ENCODE peak calls at places on chromosomes 2 and 18, in seven cellular contexts. One of them, this sample, is unnamed.

GRCh38 chr2:42613281-42614064 is 45.0 kb downstream of the MTA3 start:
- DNase-seq in cardiac muscle cell: peak; percentile 33
- DNase-seq in uterus: no peak
- DNase-seq in NB4: no peak
- DNase-seq in choroid plexus epithelial cell: no peak
- DNase-seq in lower leg skin: no peak
- DNase-seq in AG04450: no peak
- DNase-seq in this sample: no peak

GRCh38 chr2:9101763-9102425 is 98.4 kb upstream of the MBOAT2 start:
- DNase-seq in cardiac muscle cell: no peak
- DNase-seq in uterus: no peak
- DNase-seq in NB4: no peak
- DNase-seq in choroid plexus epithelial cell: no peak
- DNase-seq in lower leg skin: no peak
- DNase-seq in AG04450: no peak
- DNase-seq in this sample: no peak

GRCh38 chr2:238848941-238849853 is 1.3 kb downstream of the TWIST2 start:
- DNase-seq in cardiac muscle cell: peak; percentile 38
- DNase-seq in uterus: no peak
- DNase-seq in NB4: no peak
- DNase-seq in choroid plexus epithelial cell: peak; percentile 41
- DNase-seq in lower leg skin: no peak
- DNase-seq in AG04450: no peak
- DNase-seq in this sample: no peak

GRCh38 chr2:188181035-188181434 is 110.6 kb upstream of the GULP1 start:
- DNase-seq in cardiac muscle cell: peak; percentile 6
- DNase-seq in uterus: no peak
- DNase-seq in NB4: no peak
- DNase-seq in choroid plexus epithelial cell: peak; percentile 23
- DNase-seq in lower leg skin: no peak
- DNase-seq in AG04450: no peak
- DNase-seq in this sample: no peak

GRCh38 chr2:189057316-189057715 is 83.1 kb downstream of the COL3A1 start:
- DNase-seq in cardiac muscle cell: no peak
- DNase-seq in uterus: no peak
- DNase-seq in NB4: no peak
- DNase-seq in choroid plexus epithelial cell: no peak
- DNase-seq in lower leg skin: no peak
- DNase-seq in AG04450: no peak
- DNase-seq in this sample: no peak

GRCh38 chr2:181072486-181072885 is 92.1 kb downstream of the UBE2E3 start:
- DNase-seq in cardiac muscle cell: peak; percentile 62
- DNase-seq in uterus: no peak
- DNase-seq in NB4: no peak
- DNase-seq in choroid plexus epithelial cell: peak; percentile 72
- DNase-seq in lower leg skin: no peak
- DNase-seq in AG04450: no peak
- DNase-seq in this sample: no peak

GRCh38 chr2:207770602-207771404 is 1.1 kb upstream of the FZD5 start:
- DNase-seq in cardiac muscle cell: peak; percentile 37
- DNase-seq in uterus: peak; percentile 18
- DNase-seq in NB4: peak; percentile 86
- DNase-seq in choroid plexus epithelial cell: peak; percentile 26
- DNase-seq in lower leg skin: no peak
- DNase-seq in AG04450: no peak
- DNase-seq in this sample: peak; percentile 61

GRCh38 chr18:677951-678363 is 20.5 kb downstream of the TYMS start:
- DNase-seq in cardiac muscle cell: no peak
- DNase-seq in uterus: no peak
- DNase-seq in NB4: no peak
- DNase-seq in choroid plexus epithelial cell: no peak
- DNase-seq in lower leg skin: no peak
- DNase-seq in AG04450: no peak
- DNase-seq in this sample: no peak

GRCh38 chr2:222652856-222653255 is 3.0 kb downstream of the FARSB start:
- DNase-seq in cardiac muscle cell: no peak
- DNase-seq in uterus: no peak
- DNase-seq in NB4: no peak
- DNase-seq in choroid plexus epithelial cell: no peak
- DNase-seq in lower leg skin: no peak
- DNase-seq in AG04450: no peak
- DNase-seq in this sample: no peak

GRCh38 chr2:145764631-145765030 is 1244.7 kb upstream of the ZEB2 start:
- DNase-seq in cardiac muscle cell: peak; percentile 78
- DNase-seq in uterus: peak; percentile 33
- DNase-seq in NB4: no peak
- DNase-seq in choroid plexus epithelial cell: no peak
- DNase-seq in lower leg skin: no peak
- DNase-seq in AG04450: no peak
- DNase-seq in this sample: no peak

GRCh38 chr18:68221116-68221724 is 493.7 kb downstream of the TMX3 start:
- DNase-seq in cardiac muscle cell: peak; percentile 7
- DNase-seq in uterus: no peak
- DNase-seq in NB4: no peak
- DNase-seq in choroid plexus epithelial cell: peak; percentile 24
- DNase-seq in lower leg skin: no peak
- DNase-seq in AG04450: no peak
- DNase-seq in this sample: no peak

DNA sequence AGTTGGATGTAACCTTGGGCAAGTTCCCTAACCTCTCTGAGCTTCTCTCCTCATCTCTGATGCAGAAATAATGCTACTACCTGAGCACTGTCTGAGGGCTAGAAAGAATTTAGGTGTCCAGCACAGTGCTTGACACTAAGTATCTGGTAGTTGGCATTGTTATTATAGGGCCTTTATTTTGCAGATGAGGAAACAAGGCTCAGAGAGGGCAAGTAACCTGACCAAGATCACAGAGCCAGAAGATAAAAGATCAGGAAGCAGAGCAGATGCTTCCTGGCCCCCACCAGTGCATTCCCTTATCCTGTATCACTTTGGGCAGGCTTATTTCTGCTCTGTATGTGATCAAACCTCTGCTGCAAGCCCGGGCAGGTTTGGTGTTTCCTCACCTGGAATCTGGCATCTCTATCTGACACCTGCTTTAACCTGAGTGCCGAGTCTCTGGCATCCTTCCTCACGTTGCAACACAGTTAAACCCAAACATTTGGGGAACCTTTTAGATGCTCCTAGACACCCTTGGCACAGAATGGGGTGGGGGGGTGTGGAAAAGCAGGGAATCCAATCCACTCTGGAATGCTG is 69.9 kb downstream of the PLB1 start:
- DNase-seq in cardiac muscle cell: no peak
- DNase-seq in uterus: no peak
- DNase-seq in NB4: no peak
- DNase-seq in choroid plexus epithelial cell: no peak
- DNase-seq in lower leg skin: peak; percentile 81
- DNase-seq in AG04450: no peak
- DNase-seq in this sample: no peak
- H3K4me3 ChIP-seq in cardiac muscle cell: no peak overlapping the region
- H3K4me3 ChIP-seq in uterus: no peak overlapping the region
- H3K4me3 ChIP-seq in NB4: peak overlapping the region; percentile 67
- H3K4me3 ChIP-seq in choroid plexus epithelial cell: no peak overlapping the region
- H3K4me3 ChIP-seq in lower leg skin: no peak overlapping the region
- H3K4me3 ChIP-seq in AG04450: no peak overlapping the region
- H3K4me3 ChIP-seq in this sample: no peak overlapping the region

DNA sequence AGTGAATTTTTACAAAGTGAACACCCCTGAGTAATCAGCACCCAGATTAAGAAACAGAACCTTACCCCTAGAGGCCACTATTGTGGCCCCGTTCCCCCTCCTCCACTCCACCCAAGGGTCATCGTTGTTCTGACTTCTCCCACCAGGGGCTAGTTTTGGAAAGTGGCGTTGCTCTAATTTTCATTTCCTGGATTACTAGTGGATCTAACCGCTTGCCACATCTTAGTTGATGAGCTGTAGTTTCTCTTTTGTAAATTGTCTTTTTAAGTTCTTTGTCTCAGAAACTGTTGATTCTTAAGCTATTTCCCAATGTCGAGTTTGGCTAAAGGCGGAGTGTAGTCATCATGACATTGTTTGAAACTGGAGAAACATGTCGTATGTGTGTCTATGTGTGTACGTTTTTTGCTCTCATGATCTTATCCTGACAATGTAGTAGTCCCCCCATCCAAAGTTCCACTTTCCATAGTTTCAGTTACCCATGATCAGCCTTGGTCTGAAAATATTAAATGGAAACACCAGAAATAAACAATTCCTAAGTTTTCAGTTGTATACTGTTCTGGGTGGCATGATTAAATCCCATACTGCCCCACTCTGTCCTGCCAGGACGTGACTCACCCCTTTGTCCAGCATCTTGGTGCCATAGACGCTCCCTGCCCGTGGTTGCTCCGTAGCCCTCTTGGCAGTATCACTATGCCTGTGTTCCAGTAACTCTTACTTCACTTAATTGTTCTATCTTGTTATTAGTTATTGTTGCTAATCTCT is 71.0 kb upstream of the SP3 start:
- DNase-seq in cardiac muscle cell: peak; percentile 64
- DNase-seq in uterus: no peak
- DNase-seq in NB4: peak; percentile 80
- DNase-seq in choroid plexus epithelial cell: peak; percentile 54
- DNase-seq in lower leg skin: no peak
- DNase-seq in AG04450: no peak
- DNase-seq in this sample: peak; percentile 31
- TF ChIP-seq CTCF in cardiac muscle cell: peak; percentile 49
- TF ChIP-seq CTCF in uterus: no peak
- TF ChIP-seq CTCF in NB4: peak; percentile 50
- TF ChIP-seq CTCF in choroid plexus epithelial cell: peak; percentile 53
- TF ChIP-seq CTCF in lower leg skin: no peak
- TF ChIP-seq CTCF in AG04450: peak; percentile 23
- TF ChIP-seq CTCF in this sample: peak; percentile 18

DNA sequence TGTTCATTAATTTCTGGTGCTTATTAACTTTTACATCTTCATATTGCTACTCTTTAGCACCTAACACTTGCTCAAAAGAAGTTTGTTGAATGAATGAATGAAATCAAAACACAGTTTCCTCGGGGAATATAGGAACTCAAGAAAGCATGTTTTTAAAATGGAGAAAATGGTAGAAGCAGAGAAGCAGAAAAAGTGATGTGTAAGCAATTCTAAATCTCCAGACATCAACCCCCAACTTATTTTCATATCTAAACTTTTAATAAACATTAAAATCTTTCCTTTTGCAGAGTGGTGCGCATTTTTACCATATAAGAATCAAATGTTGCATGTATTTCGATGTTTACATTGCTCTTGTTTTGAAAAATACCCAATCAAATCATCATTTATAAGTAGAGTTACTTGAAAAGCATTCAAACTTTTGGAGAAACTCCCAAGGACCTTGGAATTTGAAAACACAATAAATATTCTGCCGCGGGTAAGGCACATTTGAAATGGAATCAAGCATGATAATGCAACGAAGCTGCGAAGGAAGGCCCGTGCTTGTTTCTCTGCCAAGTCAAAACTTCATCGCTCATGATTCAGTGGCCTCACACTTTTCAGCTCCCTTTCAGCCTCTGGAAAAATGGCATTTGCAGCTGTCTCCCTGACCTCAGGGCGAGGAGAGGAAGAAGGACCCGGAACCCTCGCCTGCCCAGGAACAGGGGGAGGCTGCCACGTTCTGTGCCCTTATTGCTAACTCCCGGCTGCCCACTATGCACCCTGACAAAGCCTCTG is 26.7 kb upstream of the SMIM21 start:
- DNase-seq in cardiac muscle cell: no peak
- DNase-seq in uterus: no peak
- DNase-seq in NB4: no peak
- DNase-seq in choroid plexus epithelial cell: no peak
- DNase-seq in lower leg skin: no peak
- DNase-seq in AG04450: no peak
- DNase-seq in this sample: no peak
- H3K4me3 ChIP-seq in cardiac muscle cell: no peak overlapping the region
- H3K4me3 ChIP-seq in uterus: no peak overlapping the region
- H3K4me3 ChIP-seq in NB4: no peak overlapping the region
- H3K4me3 ChIP-seq in choroid plexus epithelial cell: no peak overlapping the region
- H3K4me3 ChIP-seq in lower leg skin: no peak overlapping the region
- H3K4me3 ChIP-seq in AG04450: no peak overlapping the region
- H3K4me3 ChIP-seq in this sample: no peak overlapping the region

GRCh38 chr2:203648273-203648672 is 58.2 kb upstream of the CD28 start:
- DNase-seq in cardiac muscle cell: peak; percentile 57
- DNase-seq in uterus: no peak
- DNase-seq in NB4: no peak
- DNase-seq in choroid plexus epithelial cell: peak; percentile 16
- DNase-seq in lower leg skin: no peak
- DNase-seq in AG04450: no peak
- DNase-seq in this sample: no peak

GRCh38 chr2:203646961-203647360 is 59.5 kb upstream of the CD28 start:
- DNase-seq in cardiac muscle cell: no peak
- DNase-seq in uterus: no peak
- DNase-seq in NB4: no peak
- DNase-seq in choroid plexus epithelial cell: no peak
- DNase-seq in lower leg skin: no peak
- DNase-seq in AG04450: no peak
- DNase-seq in this sample: no peak

GRCh38 chr2:203647579-203647978 is 58.9 kb upstream of the CD28 start:
- DNase-seq in cardiac muscle cell: no peak
- DNase-seq in uterus: no peak
- DNase-seq in NB4: no peak
- DNase-seq in choroid plexus epithelial cell: no peak
- DNase-seq in lower leg skin: no peak
- DNase-seq in AG04450: no peak
- DNase-seq in this sample: no peak

GRCh38 chr2:203649176-203649814 is 57.1 kb upstream of the CD28 start:
- DNase-seq in cardiac muscle cell: no peak
- DNase-seq in uterus: no peak
- DNase-seq in NB4: no peak
- DNase-seq in choroid plexus epithelial cell: no peak
- DNase-seq in lower leg skin: no peak
- DNase-seq in AG04450: no peak
- DNase-seq in this sample: no peak

DNA sequence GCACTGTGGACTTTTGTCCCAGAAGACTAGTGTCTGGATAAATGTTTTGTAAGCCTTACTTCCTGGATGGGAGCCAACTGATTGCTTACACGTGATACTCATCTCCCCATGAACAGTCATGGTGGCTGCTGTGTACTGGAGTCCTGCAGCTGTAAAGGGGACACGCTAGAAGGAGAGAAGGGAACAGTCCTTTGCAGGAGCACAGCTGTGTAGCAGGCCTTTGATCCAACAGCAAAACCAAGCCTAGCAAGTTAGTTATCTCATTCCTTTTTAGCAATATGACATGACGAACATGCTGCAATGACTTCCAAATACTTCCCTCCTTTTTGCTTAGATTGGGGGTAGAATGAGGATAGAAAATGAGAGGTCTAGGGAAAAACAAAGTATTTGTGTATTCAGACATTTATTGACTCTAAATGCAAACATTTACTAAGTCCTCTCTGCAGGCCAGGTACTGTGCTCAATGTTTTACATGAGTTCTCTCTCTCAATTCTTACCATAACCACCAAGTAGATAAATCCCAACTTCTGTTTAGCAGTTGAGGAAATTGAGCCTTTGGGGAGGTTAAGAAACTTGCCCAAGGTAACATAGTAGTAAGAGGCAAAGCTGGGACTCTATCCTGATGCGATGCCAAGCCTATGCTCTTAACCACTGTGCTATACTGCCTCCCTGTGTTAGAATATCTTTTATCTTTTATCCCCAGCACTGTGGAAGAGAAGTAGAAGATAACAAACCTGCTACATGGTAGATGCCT is 55.4 kb upstream of the CD28 start:
- DNase-seq in cardiac muscle cell: peak; percentile 80
- DNase-seq in uterus: no peak
- DNase-seq in NB4: peak; percentile 63
- DNase-seq in choroid plexus epithelial cell: peak; percentile 82
- DNase-seq in lower leg skin: no peak
- DNase-seq in AG04450: no peak
- DNase-seq in this sample: peak; percentile 51
- TF ChIP-seq CTCF in cardiac muscle cell: peak; percentile 34
- TF ChIP-seq CTCF in uterus: no peak
- TF ChIP-seq CTCF in NB4: peak; percentile 2
- TF ChIP-seq CTCF in choroid plexus epithelial cell: peak; percentile 57
- TF ChIP-seq CTCF in lower leg skin: no peak
- TF ChIP-seq CTCF in AG04450: peak; percentile 42
- TF ChIP-seq CTCF in this sample: peak; percentile 19